ENCODE peak calls at places on chromosomes 12 and 14, in five cellular contexts. A is mesothelial cell of epicardium, U is PC-3, J is left ventricle myocardium inferior, D is GM06990. P is an unnamed sample.

GRCh38 chr14:104223810-104224515 is 85.6 kb downstream of the KIF26A start:
- DNase-seq in A (no peak), U (no peak), J (no peak), D (no peak), P (no peak)

GRCh38 chr12:8037046-8037663 is 4.6 kb downstream of the FOXJ2 start:
- DNase-seq in A (no peak), U (no peak), J (no peak), D (no peak), P (no peak)

GRCh38 chr14:28755198-28755794 is 11.3 kb upstream of the FOXG1 start:
- DNase-seq in A (no peak), U (no peak), J (no peak), D (no peak), P (no peak)

GRCh38 chr12:67705394-67706370 is 57.1 kb downstream of the DYRK2 start:
- DNase-seq in A (no peak), U (peak), J (no peak), D (no peak), P (no peak)

GRCh38 chr14:94584591-94585280 is 3.5 kb downstream of the SERPINA5 start:
- DNase-seq in A (no peak), U (no peak), J (no peak), D (no peak), P (no peak)

GRCh38 chr14:94112513-94113060 is 2.1 kb downstream of the IFI27 start:
- DNase-seq in A (no peak), U (no peak), J (no peak), D (no peak), P (no peak)

GRCh38 chr14:63974176-63974575 is 121.4 kb downstream of the SYNE2 start:
- DNase-seq in A (no peak), U (no peak), J (no peak), D (no peak), P (no peak)

GRCh38 chr14:67187210-67187609 is 2.0 kb upstream of the GARIN2 start:
- DNase-seq in A (no peak), U (peak), J (no peak), D (no peak), P (no peak)

GRCh38 chr14:54175298-54175942 is 218.8 kb upstream of the BMP4 start:
- DNase-seq in A (peak), U (peak), J (no peak), D (no peak), P (no peak)

GRCh38 chr12:6226701-6227096 is 26.5 kb downstream of the CD9 start:
- DNase-seq in A (no peak), U (no peak), J (peak), D (no peak), P (no peak)

GRCh38 chr12:99984271-99985128 is at the start of gene ANKS1B:
- DNase-seq in A (peak), U (peak), J (peak), D (peak), P (no peak)

GRCh38 chr12:645563-646071 is 17.6 kb downstream of the NINJ2 start:
- DNase-seq in A (no peak), U (peak), J (peak), D (no peak), P (no peak)

DNA sequence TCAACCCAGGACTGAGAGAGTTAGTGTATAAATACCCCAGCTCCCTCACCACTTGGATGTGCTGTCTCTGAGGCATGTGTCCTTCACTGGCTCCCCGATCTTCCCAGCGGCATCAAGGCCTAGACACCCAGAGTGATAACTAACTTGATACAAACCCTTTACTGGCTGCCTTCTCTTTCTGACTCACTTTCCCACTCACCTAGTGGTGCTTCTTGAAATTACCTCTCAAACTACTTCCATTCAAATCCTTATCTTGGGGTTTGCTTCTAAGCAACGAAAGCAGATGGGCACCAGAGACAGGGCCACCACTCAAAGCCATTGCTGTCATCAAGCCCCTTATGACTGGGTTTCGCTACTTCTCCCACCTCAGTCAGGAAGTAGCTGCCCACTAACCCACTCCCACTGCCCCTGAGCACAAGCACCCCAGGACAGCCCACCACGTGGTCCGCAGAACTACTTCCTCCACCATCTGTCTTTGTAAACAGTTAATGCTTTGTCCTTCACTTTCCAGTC is 17.2 kb downstream of the ZFP36L1 start:
- DNase-seq in A (no peak), U (no peak), J (no peak), D (no peak), P (no peak)
- TF ChIP-seq CTCF in A (peak), U (no peak), J (no peak), D (peak), P (no peak)

GRCh38 chr14:23339506-23340268 is 13.0 kb downstream of the SLC22A17 start:
- DNase-seq in A (no peak), U (no peak), J (no peak), D (no peak), P (no peak)

GRCh38 chr14:23335623-23336022 is 14.4 kb downstream of the PABPN1 start:
- DNase-seq in A (no peak), U (no peak), J (no peak), D (no peak), P (no peak)
- TF ChIP-seq CTCF in A (no peak), U (no peak), J (no peak), D (no peak), P (no peak)

GRCh38 chr12:128980623-128981022 is 127.3 kb downstream of the GLT1D1 start:
- DNase-seq in A (no peak), U (no peak), J (no peak), D (no peak), P (no peak)

GRCh38 chr12:128973883-128974681 is 120.8 kb downstream of the GLT1D1 start:
- DNase-seq in A (no peak), U (no peak), J (no peak), D (no peak), P (no peak)

GRCh38 chr12:128974881-128975280 is 121.6 kb downstream of the GLT1D1 start:
- DNase-seq in A (no peak), U (no peak), J (no peak), D (no peak), P (no peak)

GRCh38 chr12:128971802-128972201 is 118.5 kb downstream of the GLT1D1 start:
- DNase-seq in A (no peak), U (no peak), J (no peak), D (no peak), P (no peak)

DNA sequence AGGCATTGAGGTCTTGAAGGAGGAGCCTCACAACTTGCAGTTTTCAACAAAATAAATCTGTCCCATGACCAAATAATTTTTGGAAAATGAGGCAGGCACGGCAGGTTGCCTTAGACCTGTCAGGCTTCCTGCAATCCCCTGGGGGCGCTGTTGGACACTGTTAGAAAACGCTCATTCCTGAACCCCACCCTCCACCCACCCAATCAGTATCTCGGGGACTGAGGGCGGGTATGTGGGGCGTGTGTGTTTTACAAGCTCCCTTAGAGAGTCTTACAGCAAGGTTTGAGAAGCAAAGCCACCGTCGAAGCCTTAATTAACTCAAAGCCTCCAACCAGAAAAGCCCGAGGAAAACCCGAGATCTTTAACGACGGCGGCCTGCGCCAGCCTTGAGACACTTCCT is 122.8 kb downstream of the GLT1D1 start:
- DNase-seq in A (peak), U (peak), J (no peak), D (no peak), P (no peak)
- TF ChIP-seq CTCF in A (peak), U (peak), J (no peak), D (peak), P (no peak)

GRCh38 chr12:117874842-117875434 is 93.9 kb downstream of the KSR2 start:
- DNase-seq in A (peak), U (peak), J (peak), D (peak), P (peak)
- TF ChIP-seq CTCF in A (peak), U (peak), J (peak), D (peak), P (peak)

GRCh38 chr14:91357272-91357671 is 60.3 kb downstream of the CCDC88C start:
- DNase-seq in A (no peak), U (no peak), J (no peak), D (no peak), P (no peak)

GRCh38 chr14:91356218-91356763 is 61.3 kb downstream of the CCDC88C start:
- DNase-seq in A (no peak), U (no peak), J (no peak), D (no peak), P (no peak)

GRCh38 chr14:91352696-91353692 is 64.6 kb downstream of the CCDC88C start:
- DNase-seq in A (no peak), U (no peak), J (no peak), D (no peak), P (no peak)

GRCh38 chr14:91354221-91354916 is 63.3 kb downstream of the CCDC88C start:
- DNase-seq in A (no peak), U (no peak), J (no peak), D (no peak), P (no peak)

DNA sequence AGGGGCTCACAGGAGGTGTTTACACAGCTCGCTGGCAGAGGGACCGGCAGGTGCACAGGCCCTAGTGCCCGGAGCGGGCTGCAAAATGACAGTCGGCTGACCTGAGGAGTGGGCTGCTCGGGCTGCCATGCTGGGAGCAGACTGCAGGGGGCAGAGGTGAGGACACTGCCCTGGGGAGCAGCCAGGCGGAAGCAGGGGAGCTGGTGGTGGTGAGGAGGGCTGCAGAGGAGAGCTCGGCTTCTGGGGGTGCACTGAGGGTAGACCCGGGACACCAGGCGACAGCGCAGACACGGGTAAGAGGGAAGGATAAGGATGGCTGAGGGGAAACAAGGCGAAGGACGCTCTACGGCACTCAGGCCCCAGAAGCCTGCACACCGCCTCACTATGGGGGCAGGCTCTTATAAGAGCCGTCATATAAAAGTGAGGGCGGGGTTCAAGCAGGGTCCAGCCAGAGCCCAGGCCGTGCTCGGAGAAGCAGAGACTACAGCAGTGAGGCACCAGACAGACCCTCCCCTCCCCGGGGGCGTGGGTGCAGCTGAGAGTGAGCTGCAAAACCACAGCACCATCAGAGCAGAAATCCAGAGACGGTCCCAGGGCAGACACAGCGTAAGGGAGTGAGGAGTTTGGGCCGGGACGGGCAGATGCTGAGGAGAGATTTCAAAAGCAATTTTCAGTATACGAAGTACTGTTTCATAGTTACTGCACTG is 62.5 kb downstream of the CCDC88C start:
- DNase-seq in A (no peak), U (no peak), J (no peak), D (no peak), P (peak)
- TF ChIP-seq CTCF in A (peak), U (peak), J (peak), D (peak), P (peak)

DNA sequence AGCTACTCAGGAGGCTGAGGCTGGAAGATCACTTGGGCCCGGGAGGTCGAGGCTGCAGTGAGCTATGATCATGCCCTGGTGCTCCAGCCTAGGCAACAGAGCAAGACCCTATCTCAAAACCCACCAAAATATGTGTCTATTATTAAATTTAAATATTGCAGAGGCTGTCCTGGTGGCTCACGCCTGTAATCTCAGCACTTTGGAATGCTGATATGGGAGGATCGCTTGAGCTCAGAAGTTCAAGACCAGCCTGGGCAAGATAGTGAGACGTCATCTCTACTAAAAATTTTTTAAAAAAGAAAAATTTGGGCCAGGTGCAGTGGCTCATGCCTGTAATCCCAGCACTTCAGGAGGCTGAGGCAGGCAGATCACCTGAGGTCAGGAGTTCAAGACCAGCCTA is 13.9 kb downstream of the PSMA6 start:
- DNase-seq in A (no peak), U (no peak), J (no peak), D (no peak), P (no peak)
- TF ChIP-seq CTCF in A (no peak), U (no peak), J (no peak), D (no peak), P (no peak)

GRCh38 chr12:66036317-66036716 is 94.2 kb downstream of the LLPH start:
- DNase-seq in A (no peak), U (peak), J (peak), D (no peak), P (no peak)
- TF ChIP-seq CTCF in A (no peak), U (no peak), J (no peak), D (no peak), P (no peak)

P was measured in CD8-positive, alpha-beta T cell.